ENCODE peak calls at places on chromosomes 12 and 14, in ten cellular contexts. S, I, X, T, B, D, P, Y, M and R are unnamed samples.

GRCh38 chr12:59839514-59839913 is 243.7 kb downstream of the SLC16A7 start:
- DNase-seq in S (no peak), I (peak), X (no peak), T (no peak), B (peak), D (no peak), P (no peak), Y (no peak), M (no peak), R (no peak)

GRCh38 chr12:6424848-6425247 is 19.9 kb upstream of the CD27 start:
- DNase-seq in S (no peak), I (no peak), X (no peak), T (no peak), B (no peak), D (no peak), P (no peak), Y (no peak), M (no peak), R (no peak)

GRCh38 chr12:110948041-110948440 is 27.7 kb upstream of the MYL2 start:
- DNase-seq in S (no peak), I (no peak), X (no peak), T (no peak), B (no peak), D (no peak), P (no peak), Y (no peak), M (no peak), R (no peak)

GRCh38 chr12:51721281-51721940 is 127.1 kb downstream of the FIGNL2 start:
- DNase-seq in S (peak), I (no peak), X (no peak), T (peak), B (no peak), D (peak), P (peak), Y (no peak), M (no peak), R (peak)

GRCh38 chr14:64891839-64892375 is 12.2 kb upstream of the SPTB start:
- DNase-seq in S (no peak), I (peak), X (peak), T (no peak), B (peak), D (peak), P (no peak), Y (peak), M (peak), R (no peak)

GRCh38 chr14:68947802-68948201 is 31.3 kb downstream of the ACTN1 start:
- DNase-seq in S (no peak), I (peak), X (no peak), T (no peak), B (no peak), D (no peak), P (no peak), Y (no peak), M (no peak), R (peak)

GRCh38 chr14:101876539-101876938 is 87.8 kb upstream of the DYNC1H1 start:
- DNase-seq in S (peak), I (peak), X (peak), T (peak), B (peak), D (peak), P (peak), Y (no peak), M (no peak), R (no peak)

GRCh38 chr12:46608431-46609280 is 217.1 kb downstream of the SLC38A4 start:
- DNase-seq in S (no peak), I (peak), X (peak), T (no peak), B (peak), D (no peak), P (no peak), Y (no peak), M (no peak), R (peak)

GRCh38 chr12:84638811-84639368 is 273.7 kb downstream of the SLC6A15 start:
- DNase-seq in S (no peak), I (peak), X (no peak), T (no peak), B (peak), D (no peak), P (no peak), Y (no peak), M (no peak), R (no peak)

GRCh38 chr14:49463146-49463545 is 123.0 kb downstream of the RPS29 start:
- DNase-seq in S (no peak), I (peak), X (no peak), T (no peak), B (no peak), D (no peak), P (no peak), Y (no peak), M (no peak), R (no peak)

GRCh38 chr14:36510078-36510799 is 9.8 kb downstream of the NKX2-1 start:
- DNase-seq in S (no peak), I (no peak), X (no peak), T (peak), B (no peak), D (peak), P (no peak), Y (no peak), M (no peak), R (peak)

GRCh38 chr12:129903956-129904769 is at the start of gene TMEM132D:
- DNase-seq in S (no peak), I (no peak), X (no peak), T (no peak), B (no peak), D (peak), P (no peak), Y (no peak), M (no peak), R (peak)

GRCh38 chr12:69751476-69751875 is 12.8 kb downstream of the RAB3IP start:
- DNase-seq in S (no peak), I (no peak), X (no peak), T (no peak), B (no peak), D (no peak), P (no peak), Y (no peak), M (no peak), R (no peak)

GRCh38 chr12:131598717-131599116 is 112.2 kb upstream of the SFSWAP start:
- DNase-seq in S (no peak), I (no peak), X (no peak), T (no peak), B (no peak), D (no peak), P (no peak), Y (no peak), M (no peak), R (no peak)

GRCh38 chr12:26870491-26871419 is 37.8 kb upstream of the ITPR2 start:
- DNase-seq in S (no peak), I (peak), X (peak), T (peak), B (peak), D (no peak), P (no peak), Y (no peak), M (no peak), R (no peak)

GRCh38 chr14:24064856-24065255 is 6.5 kb upstream of the CPNE6 start:
- DNase-seq in S (no peak), I (no peak), X (no peak), T (no peak), B (no peak), D (no peak), P (no peak), Y (no peak), M (no peak), R (peak)

GRCh38 chr14:94079891-94080605 is 954 bp downstream of the DDX24 start:
- DNase-seq in S (no peak), I (peak), X (no peak), T (no peak), B (no peak), D (no peak), P (no peak), Y (no peak), M (no peak), R (peak)

GRCh38 chr12:64900540-64900939 is 76.1 kb downstream of the TBC1D30 start:
- DNase-seq in S (no peak), I (peak), X (peak), T (no peak), B (peak), D (no peak), P (no peak), Y (no peak), M (no peak), R (no peak)

GRCh38 chr12:3556716-3557115 is 65.7 kb downstream of the PRMT8 start:
- DNase-seq in S (no peak), I (no peak), X (no peak), T (no peak), B (no peak), D (no peak), P (no peak), Y (no peak), M (no peak), R (no peak)

GRCh38 chr14:98708555-98708954 is 563.4 kb downstream of the BCL11B start:
- DNase-seq in S (no peak), I (no peak), X (no peak), T (no peak), B (no peak), D (no peak), P (no peak), Y (no peak), M (no peak), R (no peak)

GRCh38 chr12:664075-664778 is 982 bp upstream of the NINJ2 start:
- DNase-seq in S (no peak), I (no peak), X (no peak), T (no peak), B (no peak), D (no peak), P (no peak), Y (no peak), M (no peak), R (no peak)

GRCh38 chr12:131275824-131276223 is 322.1 kb downstream of the ADGRD1 start:
- DNase-seq in S (no peak), I (no peak), X (no peak), T (no peak), B (no peak), D (no peak), P (no peak), Y (no peak), M (no peak), R (peak)

GRCh38 chr14:104752338-104752734 is 611 bp upstream of the SIVA1 start:
- DNase-seq in S (no peak), I (no peak), X (no peak), T (no peak), B (no peak), D (no peak), P (no peak), Y (no peak), M (no peak), R (peak)

GRCh38 chr12:46389130-46389616 is 16.6 kb upstream of the SLC38A2 start:
- DNase-seq in S (no peak), I (peak), X (peak), T (no peak), B (peak), D (no peak), P (no peak), Y (no peak), M (no peak), R (no peak)

GRCh38 chr12:31506907-31507306 is 84.0 kb downstream of the DENND5B start:
- DNase-seq in S (no peak), I (no peak), X (no peak), T (no peak), B (peak), D (no peak), P (no peak), Y (no peak), M (no peak), R (no peak)

GRCh38 chr12:92703777-92704176 is 988 bp downstream of the PLEKHG7 start:
- DNase-seq in S (no peak), I (no peak), X (no peak), T (no peak), B (no peak), D (no peak), P (no peak), Y (no peak), M (no peak), R (no peak)

GRCh38 chr14:51248041-51248987 is 8.3 kb downstream of the TMX1 start:
- DNase-seq in S (no peak), I (no peak), X (no peak), T (no peak), B (no peak), D (no peak), P (no peak), Y (no peak), M (no peak), R (peak)

GRCh38 chr14:95871531-95871930 is 5.1 kb upstream of the TUNAR start:
- DNase-seq in S (no peak), I (no peak), X (no peak), T (no peak), B (no peak), D (no peak), P (no peak), Y (no peak), M (no peak), R (no peak)

GRCh38 chr14:103095210-103095778 is 769 bp downstream of the EXOC3L4 start:
- DNase-seq in S (no peak), I (no peak), X (no peak), T (no peak), B (no peak), D (no peak), P (no peak), Y (no peak), M (no peak), R (no peak)

GRCh38 chr12:85329913-85330312 is 49.9 kb downstream of the ALX1 start:
- DNase-seq in S (no peak), I (no peak), X (no peak), T (no peak), B (no peak), D (no peak), P (no peak), Y (no peak), M (no peak), R (no peak)

GRCh38 chr14:59346796-59347510 is 118.2 kb downstream of the GPR135 start:
- DNase-seq in S (no peak), I (no peak), X (no peak), T (no peak), B (no peak), D (no peak), P (no peak), Y (no peak), M (no peak), R (no peak)

GRCh38 chr14:52314521-52315354 is 626 bp downstream of the PTGER2 start:
- DNase-seq in S (peak), I (peak), X (peak), T (no peak), B (peak), D (peak), P (peak), Y (no peak), M (no peak), R (peak)

GRCh38 chr14:74569826-74570591 is 42.0 kb downstream of the LTBP2 start:
- DNase-seq in S (no peak), I (no peak), X (no peak), T (no peak), B (peak), D (no peak), P (no peak), Y (no peak), M (no peak), R (no peak)

GRCh38 chr12:109462868-109463692 is 14.0 kb downstream of the KCTD10 start:
- DNase-seq in S (no peak), I (peak), X (peak), T (peak), B (peak), D (peak), P (no peak), Y (peak), M (no peak), R (peak)

GRCh38 chr12:91172051-91172450 is 10.6 kb downstream of the DCN start:
- DNase-seq in S (no peak), I (no peak), X (no peak), T (no peak), B (no peak), D (no peak), P (no peak), Y (no peak), M (no peak), R (no peak)

GRCh38 chr12:80469681-80470080 is 25.6 kb downstream of the PTPRQ start:
- DNase-seq in S (no peak), I (no peak), X (no peak), T (no peak), B (no peak), D (no peak), P (no peak), Y (no peak), M (no peak), R (no peak)

GRCh38 chr14:99187858-99188257 is 84.1 kb downstream of the BCL11B start:
- DNase-seq in S (no peak), I (no peak), X (no peak), T (no peak), B (no peak), D (no peak), P (no peak), Y (no peak), M (no peak), R (no peak)